ENCODE peak calls at places on chromosomes 16 and 17, in four cellular contexts. R is GM23338, P is choroid plexus epithelial cell, D is ovary. U is an unnamed sample.

GRCh38 chr16:72913551-72913950 is 134.4 kb downstream of the ZFHX3 start:
- DNase-seq in R (no peak), P (no peak), D (no peak), U (no peak)

GRCh38 chr17:60135160-60135950 is 14.4 kb upstream of the CA4 start:
- DNase-seq in R (peak; percentile 97), P (peak; percentile 93), D (peak; percentile 82), U (peak; percentile 79)

GRCh38 chr16:79509221-79509631 is 91.3 kb downstream of the MAF start:
- DNase-seq in R (peak; percentile 11), D (no peak), P (no peak), U (no peak)

GRCh38 chr17:11144358-11145233 is 96.4 kb upstream of the SHISA6 start:
- DNase-seq in R (peak; percentile 18), D (no peak), P (peak; percentile 5), U (no peak)

GRCh38 chr16:19020689-19021088 is 37.0 kb downstream of the TMC7 start:
- DNase-seq in R (no peak), P (no peak), D (no peak), U (no peak)

GRCh38 chr16:85141491-85142128 is 29.3 kb upstream of the CIBAR2 start:
- DNase-seq in R (no peak), P (no peak), D (no peak), U (no peak)

GRCh38 chr16:58670946-58671583 is 13.5 kb downstream of the SLC38A7 start:
- DNase-seq in D (no peak), P (no peak), R (no peak), U (no peak)

GRCh38 chr17:9071921-9072503 is 50.7 kb downstream of the NTN1 start:
- DNase-seq in R (no peak), D (no peak), P (no peak), U (no peak)

GRCh38 chr17:66807182-66807581 is 27.7 kb upstream of the CACNG5 start:
- DNase-seq in R (no peak), D (no peak), P (no peak), U (no peak)

GRCh38 chr17:30113213-30113612 is 3.4 kb upstream of the NSRP1 start:
- DNase-seq in R (no peak), P (no peak), D (no peak), U (no peak)

GRCh38 chr17:74558882-74559519 is 8.3 kb downstream of the CD300H start:
- DNase-seq in D (no peak), R (peak; percentile 36), P (no peak), U (no peak)

GRCh38 chr17:42284020-42284369 is 4.3 kb upstream of the STAT5A start:
- DNase-seq in R (no peak), D (peak; percentile 17), P (no peak), U (no peak)

GRCh38 chr17:41695954-41696720 is 7.5 kb downstream of the EIF1 start:
- DNase-seq in D (peak; percentile 60), P (peak; percentile 90), R (peak; percentile 86), U (peak; percentile 65)

GRCh38 chr16:11391576-11391975 is 46.3 kb downstream of the RMI2 start:
- DNase-seq in D (peak; percentile 10), P (no peak), R (peak; percentile 67), U (no peak)

GRCh38 chr17:79851461-79851817 is 12.2 kb upstream of the CBX4 start:
- DNase-seq in P (no peak), R (no peak), D (no peak), U (no peak)

GRCh38 chr17:75646626-75646968 is 13.4 kb downstream of the SMIM5 start:
- DNase-seq in D (no peak), R (no peak), P (no peak), U (no peak)

GRCh38 chr17:20927586-20927985 is 115.2 kb downstream of the USP22 start:
- DNase-seq in D (peak; percentile 44), R (no peak), P (no peak), U (peak; percentile 52)

GRCh38 chr16:66416981-66417700 is 10.0 kb upstream of the BEAN1 start:
- DNase-seq in R (no peak), P (no peak), D (no peak), U (no peak)

GRCh38 chr16:28984619-28985135 is at the start of gene LAT:
- DNase-seq in D (no peak), P (no peak), R (no peak), U (no peak)

GRCh38 chr17:11006530-11006929 is 168.6 kb upstream of the PIRT start:
- DNase-seq in R (no peak), P (no peak), D (no peak), U (no peak)

GRCh38 chr17:64547354-64547753 is 40.6 kb downstream of the CEP95 start:
- DNase-seq in R (peak; percentile 66), P (no peak), D (no peak), U (no peak)

GRCh38 chr16:83624436-83625120 is 183.2 kb upstream of the HSBP1 start:
- DNase-seq in D (no peak), R (peak; percentile 39), P (no peak), U (no peak)

GRCh38 chr16:4376126-4376819 is 4.6 kb downstream of the VASN start:
- DNase-seq in R (no peak), P (peak; percentile 71), D (peak; percentile 97), U (peak; percentile 92)

GRCh38 chr17:59666235-59666634 is 41.0 kb downstream of the PTRH2 start:
- DNase-seq in P (peak; percentile 48), D (no peak), R (no peak), U (no peak)

GRCh38 chr17:79919164-79919585 is 79.9 kb upstream of the CBX4 start:
- DNase-seq in D (peak; percentile 71), R (peak; percentile 0), P (no peak), U (peak; percentile 62)

GRCh38 chr17:40471856-40472732 is 28.8 kb downstream of the IGFBP4 start:
- DNase-seq in P (peak; percentile 67), D (no peak), R (no peak), U (no peak)

GRCh38 chr17:69062860-69063621 is 2.3 kb upstream of the ABCA9 start:
- DNase-seq in D (no peak), R (no peak), P (peak; percentile 48), U (peak; percentile 30)

GRCh38 chr16:49652441-49653175 is 203.3 kb downstream of the ZNF423 start:
- DNase-seq in P (peak; percentile 90), R (no peak), D (peak; percentile 82), U (peak; percentile 84)

GRCh38 chr16:80489173-80489572 is 51.6 kb upstream of the DYNLRB2 start:
- DNase-seq in R (no peak), P (no peak), D (no peak), U (no peak)

DNA sequence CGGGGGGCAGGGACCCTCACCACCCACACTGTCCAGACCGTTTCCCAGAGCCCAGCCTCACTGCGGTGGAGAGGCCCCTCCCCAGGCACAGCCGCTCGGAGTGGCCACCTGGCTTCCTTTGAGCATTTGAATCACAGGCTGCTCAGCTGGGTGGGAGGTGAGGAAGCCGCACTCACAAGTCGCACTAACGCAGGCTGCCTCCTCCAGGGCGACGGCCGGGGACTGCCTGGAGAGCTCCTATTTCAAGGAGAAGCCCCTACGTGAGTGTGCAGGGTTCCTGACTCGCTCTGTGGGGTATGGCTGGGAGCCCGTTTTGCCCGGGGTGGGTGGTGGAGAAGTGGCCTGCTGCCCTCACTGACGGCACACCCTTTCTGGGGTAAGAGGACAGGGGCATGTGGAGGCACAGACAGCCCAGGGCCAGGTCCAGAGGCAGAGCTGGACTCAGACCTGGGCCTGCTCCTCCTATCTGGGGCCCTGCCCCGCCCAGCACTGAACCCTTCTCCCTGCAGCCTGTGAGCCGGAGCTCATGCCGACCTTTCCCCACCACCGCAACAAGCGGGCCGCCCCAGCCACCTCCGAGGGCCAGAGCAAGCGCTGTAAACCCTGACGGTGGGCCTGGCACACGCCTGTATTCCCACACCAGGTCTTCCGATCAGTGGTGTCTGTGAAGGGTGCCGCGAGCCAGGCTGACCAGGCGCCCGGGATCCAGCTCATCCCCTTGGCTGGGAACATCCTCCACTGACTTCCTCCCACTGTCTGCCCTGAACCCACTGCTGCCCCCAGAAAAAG is 6.2 kb downstream of the SPATA2L start:
- DNase-seq in D (peak; percentile 34), R (no peak), P (no peak), U (no peak)
- H3K4me3 ChIP-seq in D (no peak overlapping the region), R (no peak overlapping the region), P (no peak overlapping the region), U (no peak overlapping the region)

GRCh38 chr17:78316867-78317816 is 42.7 kb downstream of the SOCS3 start:
- DNase-seq in P (peak; percentile 61), D (no peak), R (peak; percentile 93), U (no peak)
- H3K4me3 ChIP-seq in P (no peak overlapping the region), D (no peak overlapping the region), R (peak overlapping the region; percentile 45), U (no peak overlapping the region)

DNA sequence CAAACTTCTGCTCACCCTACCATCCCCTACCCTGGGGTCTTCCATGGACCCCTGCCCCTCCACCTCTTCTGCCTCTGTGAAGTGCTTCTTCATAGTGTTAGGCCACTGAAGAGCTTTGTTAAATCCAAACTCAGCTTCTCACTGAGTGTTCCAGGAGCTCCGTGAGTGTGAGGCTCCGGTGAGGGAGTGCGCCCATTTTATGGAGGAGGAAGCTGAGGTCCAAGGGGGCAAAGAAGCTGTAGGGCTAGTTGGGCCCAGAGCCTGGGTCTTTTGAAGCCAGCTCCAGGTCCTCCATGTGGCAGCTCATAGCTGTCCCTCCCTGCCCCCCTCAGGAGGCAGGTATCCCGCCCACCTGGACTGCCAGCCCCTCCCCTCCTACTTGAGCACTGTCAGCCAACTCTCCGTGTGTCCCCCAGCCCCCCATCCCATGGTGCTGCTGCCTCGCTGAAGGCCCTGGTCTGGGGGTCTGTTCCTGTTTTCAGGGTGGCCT is 6.0 kb downstream of the FMNL1 start:
- DNase-seq in R (no peak), D (no peak), P (no peak), U (no peak)
- H3K4me3 ChIP-seq in R (no peak overlapping the region), D (no peak overlapping the region), P (no peak overlapping the region), U (no peak overlapping the region)

GRCh38 chr17:37717627-37718382 is 27.1 kb downstream of the HNF1B start:
- DNase-seq in D (no peak), P (peak; percentile 46), R (no peak), U (no peak)
- H3K4me3 ChIP-seq in D (no peak overlapping the region), P (no peak overlapping the region), R (no peak overlapping the region), U (no peak overlapping the region)

DNA sequence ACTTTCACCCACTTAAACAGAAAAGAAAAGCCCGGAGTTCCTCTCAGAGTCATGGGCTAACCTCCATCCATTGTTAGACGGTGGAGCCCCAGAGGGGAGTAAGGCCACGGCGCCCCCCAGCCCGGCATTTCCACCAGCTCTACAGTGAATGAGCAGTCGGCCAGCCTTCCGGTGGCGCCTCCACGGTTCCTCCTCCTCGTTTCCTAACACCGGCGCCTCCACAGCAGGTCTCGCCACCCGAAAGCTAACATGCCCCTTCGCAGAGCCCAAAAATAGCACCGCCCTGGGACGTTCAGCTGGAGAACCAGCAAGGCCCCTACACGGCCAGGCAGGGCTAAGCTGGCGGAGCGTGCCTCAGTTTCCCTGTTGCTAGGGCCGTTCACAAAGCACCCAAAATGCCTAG is 858 bp downstream of the MMD start:
- DNase-seq in P (no peak), D (peak; percentile 53), R (peak; percentile 55), U (peak; percentile 36)
- H3K4me3 ChIP-seq in P (peak overlapping the region; percentile 90), D (peak overlapping the region; percentile 90), R (peak overlapping the region; percentile 95), U (peak overlapping the region; percentile 63)

GRCh38 chr17:48567646-48568354 is 10.3 kb downstream of the HOXB4 start:
- DNase-seq in P (no peak), R (no peak), D (no peak), U (no peak)
- H3K4me3 ChIP-seq in P (no peak overlapping the region), R (peak overlapping the region; percentile 24), D (no peak overlapping the region), U (no peak overlapping the region)